ENCODE peak calls at places on chromosomes 3 and 15, in four cellular contexts. H is ascending aorta; T is activated CD8-positive, alpha-beta T cell treated with anti-CD3 and anti-CD28 coated beads for 36 hours; L is body of pancreas. E is an unnamed sample.

GRCh38 chr3:128794067-128794768 is 68.2 kb downstream of the RAB7A start:
- DNase-seq in H (no peak), L (no peak), T (peak; percentile 67), E (no peak)

GRCh38 chr15:31974855-31975421 is 55.4 kb upstream of the CHRNA7 start:
- DNase-seq in L (peak; percentile 27), H (no peak), T (peak; percentile 32), E (no peak)

GRCh38 chr3:23650371-23651140 is 155.2 kb upstream of the UBE2E1 start:
- DNase-seq in H (no peak), L (no peak), T (no peak), E (no peak)

GRCh38 chr3:163490119-163490518 is 1588.2 kb downstream of the SI start:
- DNase-seq in L (peak; percentile 44), H (no peak), T (peak; percentile 45), E (no peak)

GRCh38 chr3:64214002-64214696 is 11.1 kb downstream of the PRICKLE2 start:
- DNase-seq in T (no peak), H (no peak), L (peak; percentile 41), E (no peak)

GRCh38 chr15:52496776-52497470 is 31.8 kb downstream of the MYO5A start:
- DNase-seq in L (no peak), H (no peak), T (peak; percentile 67), E (no peak)

GRCh38 chr15:61831505-61831921 is 228.7 kb downstream of the VPS13C start:
- DNase-seq in L (no peak), T (no peak), H (no peak), E (no peak)

GRCh38 chr3:16124636-16125035 is 49.8 kb upstream of the GALNT15 start:
- DNase-seq in H (no peak), T (no peak), L (no peak), E (no peak)

GRCh38 chr3:100317928-100318327 is 16.6 kb upstream of the NIT2 start:
- DNase-seq in T (no peak), H (no peak), L (no peak), E (no peak)

GRCh38 chr3:185645596-185646381 is 59.7 kb downstream of the SENP2 start:
- DNase-seq in T (peak; percentile 7), L (no peak), H (no peak), E (no peak)

GRCh38 chr15:98896802-98897732 is 110.5 kb downstream of the PGPEP1L start:
- DNase-seq in H (no peak), L (no peak), T (no peak), E (no peak)

GRCh38 chr15:75644376-75644775 is 3.3 kb upstream of the SNX33 start:
- DNase-seq in H (no peak), T (no peak), L (no peak), E (no peak)

GRCh38 chr3:23480324-23480704 is 277.2 kb downstream of the UBE2E2 start:
- DNase-seq in H (no peak), L (no peak), T (no peak), E (no peak)

GRCh38 chr15:83571820-83572707 is 81.9 kb upstream of the ADAMTSL3 start:
- DNase-seq in T (no peak), L (no peak), H (no peak), E (no peak)

GRCh38 chr3:37852097-37852496 is 9.6 kb upstream of the CTDSPL start:
- DNase-seq in H (no peak), L (no peak), T (no peak), E (no peak)

GRCh38 chr3:17793542-17794195 is 51.2 kb upstream of the TBC1D5 start:
- DNase-seq in H (no peak), T (no peak), L (no peak), E (no peak)

GRCh38 chr3:10907262-10907661 is 85.3 kb upstream of the SLC6A1 start:
- DNase-seq in T (no peak), H (no peak), L (no peak), E (no peak)

GRCh38 chr3:111369953-111370352 is 172.0 kb upstream of the CD96 start:
- DNase-seq in H (no peak), T (no peak), L (no peak), E (no peak)

GRCh38 chr3:170107926-170108325 is 70.1 kb downstream of the GPR160 start:
- DNase-seq in H (no peak), L (no peak), T (no peak), E (no peak)

GRCh38 chr3:12440927-12441326 is 43.4 kb upstream of the TSEN2 start:
- DNase-seq in H (no peak), L (peak; percentile 17), T (no peak), E (no peak)

GRCh38 chr3:189512824-189513223 is 118.4 kb upstream of the TP63 start:
- DNase-seq in H (no peak), T (no peak), L (no peak), E (no peak)

GRCh38 chr3:71510485-71510884 is 73.0 kb downstream of the FOXP1 start:
- DNase-seq in H (no peak), T (no peak), L (no peak), E (no peak)

GRCh38 chr3:30347679-30348216 is 258.7 kb upstream of the TGFBR2 start:
- DNase-seq in T (peak; percentile 77), H (no peak), L (no peak), E (no peak)

GRCh38 chr15:68404056-68404798 is 27.7 kb downstream of the ITGA11 start:
- DNase-seq in L (no peak), H (no peak), T (no peak), E (peak; percentile 5)

GRCh38 chr3:184796954-184797353 is 15.0 kb upstream of the VPS8 start:
- DNase-seq in H (no peak), T (no peak), L (no peak), E (no peak)

DNA sequence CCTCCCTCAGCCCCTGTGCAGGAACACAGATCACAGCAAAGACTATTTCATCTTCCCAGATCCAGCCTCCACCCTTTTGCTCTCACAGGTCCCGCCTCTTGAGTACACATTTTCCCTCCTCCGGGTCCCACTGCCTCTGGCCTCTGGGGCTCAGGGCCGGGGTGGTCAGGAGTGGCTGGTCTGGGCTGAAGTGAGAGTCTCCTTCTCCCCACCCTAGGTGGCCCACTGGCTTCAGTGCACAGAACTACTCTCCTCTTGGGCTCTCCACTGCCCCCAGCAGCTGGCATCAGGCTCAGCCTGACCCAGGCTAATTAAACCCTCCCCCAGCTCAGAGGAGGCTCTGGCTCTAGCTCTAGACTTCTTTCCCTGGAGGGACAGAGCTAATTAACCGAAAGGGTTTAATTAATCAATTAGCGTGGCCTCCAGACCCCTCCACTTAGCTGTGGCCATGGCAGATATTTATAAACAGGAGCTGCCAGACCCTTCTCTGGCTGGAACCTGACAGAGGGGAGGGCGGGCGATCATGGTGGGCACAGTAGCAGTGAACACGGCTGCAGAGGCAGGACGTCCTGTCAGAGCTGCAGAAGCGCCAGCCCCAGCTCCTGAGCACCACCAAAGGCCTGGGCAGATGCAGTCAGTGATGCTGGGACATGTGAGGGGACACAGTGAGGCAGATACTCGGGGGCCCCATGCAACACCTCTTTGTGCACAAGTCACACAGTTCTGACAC is 15.1 kb downstream of the DUSP7 start:
- DNase-seq in T (no peak), L (no peak), H (no peak), E (no peak)
- TF ChIP-seq CTCF in T (no peak), L (no peak), H (peak; percentile 38), E (no peak)

GRCh38 chr3:127406309-127407025 is 118.6 kb upstream of the PRR20G start:
- DNase-seq in H (no peak), L (no peak), T (peak; percentile 36), E (no peak)
- TF ChIP-seq CTCF in H (no peak), L (no peak), T (no peak), E (no peak)

GRCh38 chr3:55818485-55818884 is 331.4 kb upstream of the WNT5A start:
- DNase-seq in L (no peak), T (no peak), H (no peak), E (no peak)
- TF ChIP-seq CTCF in L (no peak), T (no peak), H (no peak), E (no peak)

DNA sequence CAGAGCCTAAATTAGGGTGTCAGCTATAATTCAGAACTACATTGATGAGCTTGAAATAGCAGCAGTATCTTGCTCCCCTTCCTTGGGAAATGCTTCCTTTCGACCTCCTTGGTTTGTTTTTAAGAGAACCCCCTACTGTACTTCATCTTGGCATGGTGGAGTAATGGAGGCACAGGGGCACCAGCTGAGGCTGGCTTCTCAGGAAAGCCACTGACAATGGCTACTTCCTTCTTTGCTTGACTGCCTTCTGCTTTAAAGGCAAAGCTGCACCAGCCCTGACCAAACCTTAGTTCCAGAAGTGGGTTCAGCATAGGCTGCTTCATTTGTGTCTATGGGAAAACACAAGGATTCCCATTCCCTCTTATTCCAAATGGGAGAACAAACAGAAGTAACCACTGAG is 1.5 kb upstream of the FBXL22 start:
- DNase-seq in L (no peak), T (no peak), H (no peak), E (no peak)
- TF ChIP-seq CTCF in L (no peak), T (no peak), H (no peak), E (no peak)

DNA sequence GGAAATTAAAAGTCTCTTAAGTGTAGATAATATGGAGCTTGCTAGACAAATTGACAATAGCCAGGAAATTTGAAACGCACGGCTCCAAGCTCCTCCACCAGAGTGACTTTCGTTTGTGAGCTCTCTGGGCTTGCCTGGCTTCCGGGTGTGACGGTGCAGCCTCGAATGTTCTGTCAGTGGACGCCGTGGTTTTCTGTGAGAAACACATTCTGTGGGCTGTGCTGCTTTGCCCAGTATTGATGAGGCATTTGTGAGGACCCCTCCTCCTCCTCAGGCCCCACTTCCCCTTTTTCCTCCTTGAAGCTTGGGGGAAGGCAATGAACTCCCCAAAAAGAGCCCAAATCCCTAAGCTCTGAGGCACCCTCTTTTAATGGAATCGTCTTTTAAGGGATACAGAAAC is 40.7 kb downstream of the POLR2M start:
- DNase-seq in T (peak; percentile 17), L (no peak), H (no peak), E (no peak)
- TF ChIP-seq CTCF in T (no peak), L (no peak), H (no peak), E (no peak)

GRCh38 chr15:88912500-88912921 is 668 bp downstream of the MFGE8 start:
- DNase-seq in H (no peak), T (no peak), L (no peak), E (no peak)

GRCh38 chr15:88911766-88912118 is 1.4 kb downstream of the MFGE8 start:
- DNase-seq in L (no peak), T (no peak), H (no peak), E (no peak)

GRCh38 chr15:88913850-88914169 is 631 bp upstream of the MFGE8 start:
- DNase-seq in H (no peak), T (no peak), L (no peak), E (no peak)

GRCh38 chr15:88915354-88915753 is 2.2 kb upstream of the MFGE8 start:
- DNase-seq in H (no peak), T (no peak), L (no peak), E (no peak)

DNA sequence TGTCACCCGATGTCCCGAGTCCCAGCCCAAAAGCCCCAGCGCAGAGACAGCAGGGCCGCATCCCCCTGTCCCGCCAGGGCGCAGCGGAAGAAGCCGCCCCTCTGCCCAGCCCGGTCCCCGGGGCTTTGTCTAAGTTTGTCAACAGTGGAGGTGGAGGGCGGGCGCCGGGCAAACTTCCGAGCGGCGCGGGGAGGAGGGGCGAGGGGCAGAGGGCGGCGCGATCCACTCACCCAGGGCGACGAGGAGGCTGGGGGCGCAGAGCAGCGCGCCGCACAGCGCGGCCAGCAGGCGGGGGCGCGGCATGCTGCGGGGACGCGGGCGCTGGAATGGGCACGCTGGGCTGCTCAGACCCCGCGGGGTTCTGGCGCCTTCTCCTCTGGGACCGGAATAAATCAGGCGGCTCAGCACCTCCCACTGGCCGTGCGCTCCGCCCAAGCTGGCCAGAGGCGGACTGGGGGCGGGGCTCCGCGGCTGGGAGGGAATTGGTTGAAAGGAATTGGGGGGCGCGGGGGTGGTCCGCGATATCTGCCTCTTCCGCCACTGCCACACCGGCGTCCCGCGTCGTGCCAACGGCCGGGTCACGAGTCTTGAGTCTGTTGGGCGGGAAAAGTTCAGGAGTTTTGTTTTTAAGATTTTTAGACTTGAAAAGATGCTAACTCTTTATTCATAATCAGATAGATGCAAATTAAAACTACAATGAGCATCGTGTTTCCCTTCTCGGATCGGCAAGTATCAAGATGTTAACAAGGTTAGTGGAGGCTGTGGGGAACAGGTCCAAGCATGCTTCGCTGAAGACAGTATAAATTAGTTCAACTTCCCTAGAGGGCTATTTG is at the start of gene MFGE8:
- DNase-seq in L (peak; percentile 53), H (no peak), T (peak; percentile 87), E (peak; percentile 66)
- TF ChIP-seq CTCF in L (no peak), H (no peak), T (no peak), E (no peak)